ENCODE peak calls at places on chromosomes 7 and 10, in eight cellular contexts. R is body of pancreas, F is WERI-Rb-1, P is MCF 10A, M is neural crest cell, D is GM12864, U is heart right ventricle, C is keratinocyte. E is an unnamed sample.

GRCh38 chr10:127151541-127151940 is 44.9 kb downstream of the INSYN2A start:
- DNase-seq in U (no peak), F (no peak), M (no peak), C (peak; percentile 23), P (peak; percentile 50), R (no peak), D (no peak), E (no peak)

GRCh38 chr7:130140551-130141160 is 64.5 kb downstream of the TMEM209 start:
- DNase-seq in U (no peak), F (no peak), R (no peak), D (no peak), M (no peak), P (no peak), C (no peak), E (no peak)

GRCh38 chr10:71708301-71708703 is 11.3 kb downstream of the C10orf105 start:
- DNase-seq in U (peak; percentile 71), F (peak; percentile 83), C (no peak), D (no peak), M (peak; percentile 93), R (peak; percentile 34), P (peak; percentile 47), E (peak; percentile 82)

GRCh38 chr7:1321411-1322239 is 89.0 kb downstream of the UNCX start:
- DNase-seq in C (no peak), R (no peak), M (no peak), D (no peak), F (peak; percentile 8), U (no peak), P (no peak), E (no peak)

GRCh38 chr10:33734393-33735110 is 400.1 kb upstream of the NRP1 start:
- DNase-seq in R (no peak), F (no peak), P (peak; percentile 39), M (no peak), D (no peak), U (no peak), C (no peak), E (no peak)

GRCh38 chr7:142568430-142569097 is 180.7 kb upstream of the PRSS1 start:
- DNase-seq in P (peak; percentile 65), D (no peak), R (no peak), C (no peak), M (no peak), U (no peak), F (no peak), E (no peak)

GRCh38 chr10:123991622-123992570 is 100.3 kb upstream of the CPXM2 start:
- DNase-seq in U (no peak), F (no peak), R (no peak), C (no peak), D (no peak), M (no peak), P (no peak), E (no peak)

GRCh38 chr10:94133239-94133638 is 139.5 kb downstream of the PLCE1 start:
- DNase-seq in D (no peak), R (peak; percentile 16), P (peak; percentile 27), U (peak; percentile 73), M (no peak), C (no peak), F (no peak), E (no peak)

GRCh38 chr7:44144426-44144967 is 3.4 kb upstream of the MYL7 start:
- DNase-seq in P (no peak), R (peak; percentile 6), D (no peak), U (no peak), C (no peak), M (no peak), F (peak; percentile 3), E (no peak)

GRCh38 chr7:50718311-50718710 is 64.4 kb downstream of the GRB10 start:
- DNase-seq in C (no peak), R (no peak), F (no peak), U (no peak), M (no peak), D (no peak), P (no peak), E (no peak)

GRCh38 chr7:50720295-50720694 is 62.4 kb downstream of the GRB10 start:
- DNase-seq in M (no peak), P (no peak), U (no peak), F (no peak), R (no peak), C (no peak), D (no peak), E (no peak)

GRCh38 chr7:50718876-50719275 is 63.8 kb downstream of the GRB10 start:
- DNase-seq in F (no peak), P (no peak), C (no peak), R (no peak), D (no peak), M (no peak), U (no peak), E (no peak)

GRCh38 chr7:50714851-50715250 is 67.8 kb downstream of the GRB10 start:
- DNase-seq in M (no peak), P (peak; percentile 87), F (no peak), U (no peak), R (peak; percentile 83), C (peak; percentile 40), D (no peak), E (no peak)

DNA sequence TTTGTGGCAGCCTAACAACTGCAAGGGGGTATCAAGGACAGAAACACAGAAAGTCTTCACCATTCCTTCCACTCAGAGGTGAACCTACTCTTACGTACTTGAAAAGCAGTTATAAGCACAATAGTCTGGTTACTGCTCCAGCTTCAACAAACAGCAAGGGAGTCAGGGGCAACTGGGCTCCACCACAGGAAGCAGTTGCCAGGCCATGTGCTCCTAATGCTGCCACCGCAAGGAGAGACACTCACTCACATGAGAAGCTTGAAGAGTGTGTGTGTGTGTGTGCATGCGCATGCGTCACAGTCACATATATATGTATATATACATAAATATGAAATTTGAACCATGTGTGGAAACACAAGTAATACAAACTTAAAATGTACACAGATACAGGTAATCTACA is 65.5 kb downstream of the GRB10 start:
- DNase-seq in U (no peak), D (no peak), P (no peak), C (no peak), R (no peak), M (no peak), F (no peak), E (no peak)
- TF ChIP-seq CTCF in U (no peak), D (no peak), P (no peak), C (no peak), R (no peak), M (no peak), F (no peak), E (no peak)

GRCh38 chr7:132193898-132194297 is 382.4 kb downstream of the PLXNA4 start:
- DNase-seq in D (no peak), F (no peak), M (no peak), U (no peak), P (no peak), R (no peak), C (no peak), E (no peak)
- TF ChIP-seq CTCF in D (no peak), F (no peak), M (no peak), U (no peak), P (no peak), R (no peak), C (no peak), E (no peak)

GRCh38 chr10:173741-174140 is 38.5 kb downstream of the ZMYND11 start:
- DNase-seq in D (no peak), F (no peak), U (no peak), P (no peak), M (no peak), R (no peak), C (no peak), E (no peak)

GRCh38 chr10:182441-183201 is 47.4 kb downstream of the ZMYND11 start:
- DNase-seq in F (no peak), D (no peak), U (no peak), P (no peak), C (no peak), R (no peak), M (no peak), E (peak; percentile 34)

GRCh38 chr10:176677-177076 is 41.4 kb downstream of the ZMYND11 start:
- DNase-seq in F (no peak), D (no peak), C (no peak), M (no peak), P (no peak), R (no peak), U (no peak), E (no peak)

GRCh38 chr10:178723-179122 is 43.5 kb downstream of the ZMYND11 start:
- DNase-seq in D (no peak), F (no peak), U (no peak), C (no peak), P (no peak), R (no peak), M (no peak), E (no peak)

DNA sequence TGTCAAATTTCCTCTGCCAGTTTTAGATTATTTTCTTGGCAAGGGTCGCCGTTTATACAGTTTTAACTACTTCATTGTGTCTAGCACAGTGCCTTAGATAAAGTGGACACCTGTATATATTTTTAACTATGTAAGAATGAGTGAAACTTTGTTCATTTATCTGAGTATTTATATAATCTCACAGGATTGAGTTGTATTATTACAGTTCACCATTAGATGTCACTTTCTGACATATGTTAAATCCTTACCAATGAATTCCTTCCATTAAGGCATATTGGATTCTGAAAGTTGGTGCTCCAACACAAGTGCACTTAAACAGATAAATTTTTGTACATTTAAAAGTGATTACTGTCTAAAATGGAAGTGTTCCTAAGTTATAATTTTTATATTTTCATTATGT is 43.0 kb downstream of the ZMYND11 start:
- DNase-seq in C (no peak), R (no peak), P (peak; percentile 34), M (no peak), D (no peak), F (no peak), U (no peak), E (no peak)
- TF ChIP-seq CTCF in C (no peak), R (peak; percentile 17), P (peak; percentile 37), M (peak; percentile 61), D (peak; percentile 15), F (no peak), U (peak; percentile 52), E (peak; percentile 40)

GRCh38 chr10:98858525-98858924 is 377.1 kb downstream of the HPSE2 start:
- DNase-seq in U (no peak), F (peak; percentile 16), R (no peak), P (peak; percentile 22), M (no peak), D (no peak), C (no peak), E (no peak)
- TF ChIP-seq CTCF in U (no peak), F (peak; percentile 33), R (no peak), P (no peak), M (peak; percentile 36), D (peak; percentile 18), C (peak; percentile 11), E (no peak)